ENCODE peak calls at places on chromosomes 6 and 20, in five cellular contexts. Y is Peyer's patch, L is astrocyte of the cerebellum, V is heart right ventricle, U is fibroblast of the aortic adventitia. F is an unnamed sample.

GRCh38 chr6:132491303-132491702 is 21.6 kb downstream of the STX7 start:
- DNase-seq in Y (no peak), U (peak), V (peak), L (peak), F (peak)

GRCh38 chr6:155089746-155090145 is 94.6 kb downstream of the TIAM2 start:
- DNase-seq in Y (no peak), L (no peak), U (no peak), V (no peak), F (no peak)

GRCh38 chr20:1890469-1891262 is 4.5 kb upstream of the SIRPA start:
- DNase-seq in L (no peak), V (no peak), U (no peak), Y (no peak), F (no peak)

GRCh38 chr6:30885481-30885998 is 1.2 kb downstream of the DDR1 start:
- DNase-seq in Y (peak), L (no peak), U (no peak), V (no peak), F (no peak)

GRCh38 chr6:160428069-160428430 is 79.9 kb downstream of the SLC22A3 start:
- DNase-seq in U (peak), V (peak), L (no peak), Y (no peak), F (no peak)

GRCh38 chr20:32440069-32440757 is 82.1 kb downstream of the ASXL1 start:
- DNase-seq in L (no peak), Y (no peak), V (no peak), U (no peak), F (no peak)

GRCh38 chr6:73610444-73611275 is 43.1 kb downstream of the SLC17A5 start:
- DNase-seq in Y (no peak), V (no peak), L (peak), U (peak), F (peak)

GRCh38 chr20:60236613-60237012 is 278.4 kb downstream of the CDH26 start:
- DNase-seq in V (no peak), U (no peak), L (no peak), Y (no peak), F (no peak)

GRCh38 chr6:125913864-125914351 is 42.7 kb upstream of the HINT3 start:
- DNase-seq in Y (no peak), V (no peak), L (peak), U (peak), F (peak)

GRCh38 chr20:31987744-31988143 is 19.8 kb downstream of the XKR7 start:
- DNase-seq in V (no peak), Y (no peak), U (no peak), L (no peak), F (no peak)

GRCh38 chr6:41652876-41653641 is 14.8 kb downstream of the MDFI start:
- DNase-seq in Y (peak), U (no peak), V (no peak), L (no peak), F (peak)
- TF ChIP-seq CTCF in Y (no peak), U (no peak), V (no peak), L (no peak), F (no peak)

GRCh38 chr6:5202941-5203340 is 57.8 kb downstream of the LYRM4 start:
- DNase-seq in U (no peak), Y (no peak), L (no peak), V (no peak), F (no peak)
- H3K4me3 ChIP-seq in U (no peak), Y (no peak), L (no peak), V (no peak), F (no peak)

GRCh38 chr20:58237318-58238182 is 9.1 kb upstream of the ANKRD60 start:
- DNase-seq in V (no peak), U (peak), L (peak), Y (no peak), F (peak)
- TF ChIP-seq CTCF in V (no peak), U (no peak), L (no peak), Y (no peak), F (no peak)

GRCh38 chr6:28258877-28259777 is at the start of gene NKAPL:
- DNase-seq in Y (peak), V (peak), U (peak), L (no peak), F (peak)
- H3K4me3 ChIP-seq in Y (peak), V (peak), U (peak), L (peak), F (peak)

DNA sequence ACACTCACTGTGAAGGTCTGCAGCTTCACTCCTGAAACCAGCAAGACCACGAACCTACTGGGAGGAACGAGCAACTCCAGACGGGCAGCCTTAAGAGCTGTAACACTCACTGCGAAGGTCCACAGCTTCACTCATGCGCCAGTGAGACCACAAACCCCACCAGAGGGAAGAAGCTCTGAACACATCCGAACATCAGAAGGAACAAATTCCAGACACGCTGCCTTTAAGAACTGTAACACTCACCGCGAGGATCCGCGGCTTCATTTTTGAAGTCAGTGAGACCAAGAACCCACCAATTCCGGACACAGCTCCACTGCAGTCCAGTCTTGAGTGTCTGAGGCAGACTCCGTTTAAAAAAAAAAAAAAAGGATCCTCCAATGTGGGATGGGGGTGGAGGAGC is 60.4 kb upstream of the ERVFRD-1 start:
- DNase-seq in U (no peak), Y (no peak), L (no peak), V (no peak), F (no peak)
- TF ChIP-seq CTCF in U (no peak), Y (no peak), L (no peak), V (no peak), F (no peak)

GRCh38 chr6:33018418-33018817 is 9.0 kb upstream of the HLA-DOA start:
- DNase-seq in U (no peak), V (no peak), L (no peak), Y (no peak), F (no peak)
- H3K4me3 ChIP-seq in U (no peak), V (peak), L (no peak), Y (no peak), F (no peak)

DNA sequence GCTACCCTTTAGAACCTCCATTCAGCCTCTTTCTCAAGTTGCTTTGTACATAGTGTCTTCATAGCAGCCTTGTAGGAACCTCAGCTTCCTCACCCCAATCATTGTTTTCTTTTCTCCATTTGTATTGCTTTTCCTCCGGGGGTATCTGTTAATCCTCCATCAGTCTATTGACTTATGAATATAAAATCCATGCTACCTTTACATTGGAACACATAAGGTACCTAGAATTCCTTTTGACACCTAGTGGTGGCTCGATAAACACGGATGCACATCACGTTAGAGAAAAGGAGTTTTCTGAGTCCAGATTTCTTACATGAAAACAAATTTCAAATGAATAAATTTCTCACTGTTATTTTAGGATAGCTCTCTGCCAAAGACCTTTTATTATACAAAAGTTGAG is 6.3 kb upstream of the EDN1 start:
- DNase-seq in L (no peak), V (no peak), U (no peak), Y (no peak), F (no peak)
- TF ChIP-seq CTCF in L (no peak), V (no peak), U (no peak), Y (no peak), F (no peak)